ENCODE peak calls at places on chromosomes 4 and X, in ten cellular contexts. X is Calu3; R is lung; H is colonic mucosa; P is progenitor cell of endocrine pancreas; N is brain microvascular endothelial cell; M is activated CD8-positive, alpha-beta T cell treated with anti-CD3 and anti-CD28 coated beads for 36 hours; S is foreskin keratinocyte; K is ovary; Q is GM06990. A is an unnamed sample.

GRCh38 chr4:40403079-40403478 is 67.9 kb downstream of the CHRNA9 start:
- DNase-seq in R (peak), X (no peak), K (no peak), S (no peak), N (no peak), Q (no peak), H (no peak), P (no peak), M (no peak), A (no peak)

GRCh38 chr4:17385403-17385802 is 126.5 kb downstream of the QDPR start:
- DNase-seq in M (peak), Q (peak), X (peak), K (no peak), P (no peak), S (peak), H (no peak), N (peak), R (no peak), A (no peak)

GRCh38 chr4:157076578-157076947 is 613 bp downstream of the GLRB start:
- DNase-seq in K (no peak), R (no peak), X (peak), P (peak), Q (no peak), N (no peak), S (peak), H (no peak), M (no peak), A (no peak)

GRCh38 chr4:17063870-17064269 is 165.4 kb upstream of the LDB2 start:
- DNase-seq in R (no peak), M (no peak), N (peak), K (no peak), P (no peak), Q (no peak), H (no peak), X (no peak), S (no peak), A (no peak)

GRCh38 chrX:153722704-153723350 is 1.4 kb downstream of the BCAP31 start:
- DNase-seq in X (peak), R (no peak), P (no peak), K (no peak), S (no peak), M (no peak), N (no peak), H (no peak), Q (no peak), A (no peak)

GRCh38 chr4:73705056-73705432 is 35.3 kb upstream of the CXCL8 start:
- DNase-seq in H (no peak), K (no peak), N (peak), R (no peak), Q (no peak), S (peak), P (no peak), M (no peak), X (no peak), A (no peak)

GRCh38 chr4:110073045-110073845 is 125.2 kb downstream of the ELOVL6 start:
- DNase-seq in R (no peak), X (no peak), H (no peak), M (no peak), P (no peak), N (no peak), Q (no peak), S (no peak), K (no peak), A (no peak)

GRCh38 chr4:87802858-87803257 is 3.5 kb downstream of the IBSP start:
- DNase-seq in H (no peak), N (no peak), Q (no peak), X (no peak), M (no peak), P (no peak), R (no peak), K (no peak), S (no peak), A (no peak)

GRCh38 chr4:1570291-1571164 is 113.6 kb downstream of the FAM53A start:
- DNase-seq in N (no peak), M (no peak), K (peak), R (no peak), S (no peak), X (no peak), P (no peak), Q (no peak), H (no peak), A (peak)

GRCh38 chr4:5747746-5748365 is 36.9 kb downstream of the EVC start:
- DNase-seq in X (no peak), P (no peak), K (no peak), Q (no peak), R (no peak), S (peak), H (no peak), N (peak), M (no peak), A (no peak)

GRCh38 chr4:156805696-156806095 is 165.9 kb downstream of the PDGFC start:
- DNase-seq in M (no peak), H (no peak), N (no peak), K (no peak), P (no peak), Q (no peak), X (peak), R (no peak), S (no peak), A (no peak)

GRCh38 chr4:159151701-159152100 is 48.8 kb downstream of the RAPGEF2 start:
- DNase-seq in H (no peak), N (no peak), S (no peak), X (no peak), K (no peak), M (no peak), P (no peak), Q (no peak), R (no peak), A (no peak)

GRCh38 chr4:145298885-145299284 is 118.5 kb upstream of the OTUD4 start:
- DNase-seq in P (no peak), H (peak), R (no peak), X (peak), N (no peak), Q (no peak), S (no peak), M (no peak), K (no peak), A (no peak)

GRCh38 chr4:183765121-183765990 is 106.3 kb downstream of the TRAPPC11 start:
- DNase-seq in Q (no peak), X (no peak), N (no peak), R (no peak), H (no peak), K (no peak), S (no peak), P (no peak), M (no peak), A (no peak)

GRCh38 chrX:146831994-146832393 is 17.4 kb upstream of the CXorf51A start:
- DNase-seq in H (no peak), P (no peak), X (no peak), Q (no peak), R (no peak), S (no peak), M (no peak), K (no peak), N (no peak), A (no peak)

GRCh38 chr4:122205687-122206086 is 53.6 kb downstream of the BLTP1 start:
- DNase-seq in P (no peak), X (no peak), N (no peak), Q (no peak), M (no peak), K (no peak), S (peak), H (no peak), R (no peak), A (no peak)

GRCh38 chr4:103892616-103893015 is 172.8 kb upstream of the TACR3 start:
- DNase-seq in K (no peak), Q (no peak), P (no peak), S (no peak), X (no peak), N (no peak), M (no peak), H (no peak), R (no peak), A (no peak)

GRCh38 chr4:103885152-103885551 is 165.4 kb upstream of the TACR3 start:
- DNase-seq in S (no peak), X (no peak), P (no peak), H (no peak), N (no peak), R (no peak), Q (no peak), M (no peak), K (no peak), A (no peak)

DNA sequence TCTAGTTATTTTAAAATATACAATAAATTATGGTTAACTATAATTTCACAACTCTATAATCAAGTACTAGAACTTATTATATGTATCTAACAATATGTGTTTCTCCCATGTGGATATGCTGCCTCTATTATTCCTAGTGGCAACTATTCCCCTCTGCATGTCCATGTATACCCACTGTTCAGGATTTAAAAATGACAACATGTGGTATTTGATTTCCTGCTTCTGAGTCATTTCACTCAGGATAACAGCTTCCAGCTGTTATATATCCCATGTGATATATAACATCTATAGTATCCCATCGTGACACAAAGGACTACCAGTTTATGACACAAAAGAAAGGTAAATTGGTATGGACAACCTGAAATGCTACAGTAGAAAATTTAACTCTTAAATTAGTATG is 167.4 kb upstream of the TACR3 start:
- DNase-seq in P (no peak), N (no peak), M (no peak), H (no peak), X (no peak), R (no peak), Q (no peak), K (no peak), S (peak), A (no peak)
- TF ChIP-seq CTCF in P (no peak), N (no peak), M (no peak), H (no peak), X (no peak), R (no peak), Q (no peak), K (no peak), S (no peak), A (no peak)

GRCh38 chr4:8290701-8290970 is 21.1 kb downstream of the HTRA3 start:
- DNase-seq in H (no peak), R (no peak), N (no peak), M (no peak), Q (no peak), P (no peak), K (peak), S (no peak), X (no peak), A (peak)
- TF ChIP-seq CTCF in H (no peak), R (no peak), N (no peak), M (no peak), Q (no peak), P (no peak), K (no peak), S (no peak), X (no peak), A (no peak)

GRCh38 chrX:47646636-47647035 is 3.7 kb downstream of the ELK1 start:
- DNase-seq in N (no peak), S (no peak), P (no peak), H (no peak), M (no peak), X (no peak), R (no peak), Q (no peak), K (no peak), A (no peak)

GRCh38 chrX:47644557-47645091 is 5.7 kb downstream of the ELK1 start:
- DNase-seq in S (no peak), M (no peak), X (no peak), P (no peak), H (no peak), R (no peak), N (no peak), Q (no peak), K (no peak), A (no peak)

GRCh38 chrX:47648376-47648775 is 2.0 kb downstream of the ELK1 start:
- DNase-seq in M (peak), H (no peak), P (no peak), S (no peak), K (no peak), X (no peak), N (no peak), R (no peak), Q (no peak), A (no peak)

GRCh38 chrX:47645530-47645929 is 4.8 kb downstream of the ELK1 start:
- DNase-seq in S (peak), R (no peak), M (no peak), Q (no peak), X (no peak), N (no peak), K (no peak), P (no peak), H (no peak), A (no peak)

DNA sequence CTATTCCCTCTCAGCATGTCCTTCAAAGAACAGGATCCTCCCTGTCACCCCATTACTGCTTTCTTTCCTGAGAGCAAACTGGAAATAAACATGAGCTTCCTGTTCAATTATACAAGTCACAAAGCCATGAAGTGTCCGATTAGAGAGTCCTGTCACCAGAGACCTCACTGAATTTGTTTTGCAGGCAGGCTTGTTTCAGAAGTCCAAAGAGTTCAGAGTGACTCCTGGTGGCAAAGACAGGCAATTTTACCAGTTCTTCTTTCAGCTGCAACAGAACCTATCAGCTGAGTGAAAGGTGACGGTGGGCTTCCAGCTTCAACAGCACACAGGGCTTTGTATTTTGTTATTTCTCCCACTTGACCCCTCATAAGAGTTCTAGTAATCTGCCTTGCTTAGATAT is 6.4 kb downstream of the ELK1 start:
- DNase-seq in Q (no peak), H (no peak), S (no peak), N (no peak), M (no peak), K (no peak), P (no peak), R (no peak), X (no peak), A (no peak)
- TF ChIP-seq CTCF in Q (peak), H (peak), S (peak), N (peak), M (no peak), K (no peak), P (peak), R (no peak), X (no peak), A (peak)

GRCh38 chr4:3318561-3319021 is 25.8 kb downstream of the RGS12 start:
- DNase-seq in X (no peak), P (no peak), N (no peak), H (peak), Q (no peak), R (no peak), S (no peak), K (no peak), M (no peak), A (no peak)
- TF ChIP-seq CTCF in X (no peak), P (peak), N (peak), H (no peak), Q (peak), R (no peak), S (peak), K (no peak), M (no peak), A (no peak)

GRCh38 chrX:96373047-96373355 is 311.6 kb upstream of the DIAPH2 start:
- DNase-seq in N (no peak), R (no peak), P (no peak), X (no peak), H (no peak), Q (no peak), M (no peak), K (no peak), S (no peak), A (no peak)

GRCh38 chrX:96372313-96373046 is 312.2 kb upstream of the DIAPH2 start:
- DNase-seq in S (peak), N (peak), X (peak), H (no peak), M (no peak), R (no peak), Q (no peak), K (no peak), P (no peak), A (no peak)
- TF ChIP-seq CTCF in S (peak), N (peak), X (peak), H (peak), M (no peak), R (peak), Q (peak), K (peak), P (peak), A (peak)

DNA sequence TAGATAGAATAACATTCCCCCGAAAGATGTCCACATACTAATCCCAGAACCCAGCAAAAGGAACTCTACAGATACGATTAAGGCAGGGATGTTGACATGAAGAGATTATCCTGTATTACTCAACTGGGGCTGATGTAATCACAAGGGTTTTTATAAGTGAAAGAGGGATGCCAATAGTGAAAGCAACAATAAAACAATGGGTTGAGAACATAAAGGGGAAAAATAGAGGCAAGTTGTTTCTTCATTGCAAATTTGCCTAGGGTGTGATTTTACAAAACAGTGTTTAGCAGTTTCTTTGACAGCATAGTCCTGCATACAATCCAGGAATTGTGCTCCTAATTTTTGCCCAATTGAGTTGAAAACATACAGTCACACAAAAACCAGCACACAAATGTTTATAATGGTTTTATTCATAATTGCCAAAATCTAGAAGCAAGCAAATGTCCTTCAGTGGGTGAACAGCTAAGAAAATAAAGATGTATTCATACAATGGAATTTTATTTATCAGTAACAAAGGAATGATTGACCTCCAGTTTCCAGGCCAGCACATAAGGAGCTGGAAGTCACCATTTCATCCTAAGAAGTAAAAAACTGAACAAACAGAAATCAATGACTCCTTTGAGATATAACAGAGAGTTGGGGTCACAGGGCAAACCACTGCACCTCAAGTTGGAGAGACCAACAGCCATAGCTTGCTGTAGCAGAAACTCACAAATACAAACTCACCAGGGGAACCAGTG is 107.2 kb downstream of the CENPC start:
- DNase-seq in H (no peak), M (no peak), R (no peak), Q (no peak), K (no peak), N (peak), S (peak), X (no peak), P (no peak), A (no peak)
- TF ChIP-seq CTCF in H (no peak), M (no peak), R (no peak), Q (no peak), K (no peak), N (no peak), S (no peak), X (no peak), P (no peak), A (no peak)

GRCh38 chr4:153773236-153773690 is 13.4 kb upstream of the RNF175 start:
- DNase-seq in M (no peak), N (no peak), H (no peak), R (no peak), Q (no peak), S (no peak), K (no peak), X (no peak), P (no peak), A (no peak)
- TF ChIP-seq CTCF in M (no peak), N (peak), H (no peak), R (no peak), Q (no peak), S (peak), K (no peak), X (no peak), P (no peak), A (peak)

GRCh38 chr4:139764192-139764591 is 98.6 kb downstream of the MGST2 start:
- DNase-seq in Q (no peak), M (no peak), H (peak), P (no peak), S (no peak), R (no peak), K (no peak), N (no peak), X (no peak), A (no peak)
- TF ChIP-seq CTCF in Q (no peak), M (no peak), H (no peak), P (no peak), S (no peak), R (no peak), K (no peak), N (no peak), X (no peak), A (no peak)

GRCh38 chrX:51641421-51642021 is 22.8 kb upstream of the CENPVL3 start:
- DNase-seq in H (no peak), R (no peak), K (no peak), S (peak), M (peak), N (peak), P (no peak), Q (no peak), X (peak), A (no peak)
- TF ChIP-seq CTCF in H (no peak), R (no peak), K (no peak), S (peak), M (peak), N (peak), P (peak), Q (peak), X (peak), A (peak)

GRCh38 chr4:19224820-19225219 is 1026.9 kb upstream of the SLIT2 start:
- DNase-seq in H (no peak), N (no peak), K (no peak), X (no peak), S (peak), R (no peak), M (no peak), P (no peak), Q (no peak), A (no peak)
- TF ChIP-seq CTCF in H (no peak), N (no peak), K (no peak), X (no peak), S (peak), R (no peak), M (peak), P (peak), Q (no peak), A (peak)

A was measured in chondrocyte.